ENCODE peak calls at places on chromosomes 6 and 20, in four cellular contexts. T is D721Med, V is BE2C, J is GM06990. N is an unnamed sample.

GRCh38 chr6:128558021-128558420 is 37.6 kb upstream of the PTPRK start:
- DNase-seq in T (no peak), V (no peak), J (no peak), N (no peak)

GRCh38 chr6:156884306-156884705 is 107.1 kb downstream of the ARID1B start:
- DNase-seq in T (peak), V (no peak), J (no peak), N (no peak)

GRCh38 chr6:155126727-155127439 is 131.8 kb downstream of the TIAM2 start:
- DNase-seq in T (no peak), V (no peak), J (no peak), N (no peak)

GRCh38 chr20:11929947-11930346 is 12.3 kb downstream of the BTBD3 start:
- DNase-seq in T (no peak), V (no peak), J (no peak), N (no peak)

GRCh38 chr6:56388414-56388752 is 141.0 kb upstream of the COL21A1 start:
- DNase-seq in T (no peak), V (no peak), J (no peak), N (no peak)

GRCh38 chr6:101231606-101232235 is 161.8 kb upstream of the GRIK2 start:
- DNase-seq in T (no peak), V (no peak), J (no peak), N (no peak)

GRCh38 chr6:2853766-2854393 is 12.2 kb upstream of the SERPINB1 start:
- DNase-seq in T (no peak), V (no peak), J (no peak), N (no peak)

GRCh38 chr6:152050451-152051195 is 243.1 kb downstream of the ESR1 start:
- DNase-seq in T (no peak), V (no peak), J (no peak), N (no peak)

GRCh38 chr6:130355572-130355971 is 10.2 kb upstream of the TMEM200A start:
- DNase-seq in T (no peak), V (no peak), J (no peak), N (no peak)

GRCh38 chr6:79824231-79824630 is 123.1 kb downstream of the ELOVL4 start:
- DNase-seq in T (no peak), V (no peak), J (no peak), N (no peak)

GRCh38 chr20:672975-673604 is 2.5 kb downstream of the SCRT2 start:
- DNase-seq in T (no peak), V (no peak), J (no peak), N (peak)

GRCh38 chr20:19706463-19706862 is 51.6 kb upstream of the RIN2 start:
- DNase-seq in T (no peak), V (no peak), J (peak), N (no peak)

GRCh38 chr6:30591008-30591407 is 19.8 kb downstream of the ABCF1 start:
- DNase-seq in T (no peak), V (no peak), J (no peak), N (no peak)

GRCh38 chr6:32843321-32843978 is 397 bp downstream of the PSMB8 start:
- DNase-seq in T (no peak), V (no peak), J (no peak), N (no peak)

GRCh38 chr20:32470025-32470861 is 112.1 kb downstream of the ASXL1 start:
- DNase-seq in T (no peak), V (peak), J (no peak), N (peak)
- TF ChIP-seq CTCF in T (peak), V (peak), J (peak), N (peak)

GRCh38 chr6:44699851-44700250 is 312.3 kb downstream of the CDC5L start:
- DNase-seq in T (no peak), V (no peak), J (no peak), N (no peak)
- TF ChIP-seq CTCF in T (no peak), V (no peak), J (no peak), N (no peak)

DNA sequence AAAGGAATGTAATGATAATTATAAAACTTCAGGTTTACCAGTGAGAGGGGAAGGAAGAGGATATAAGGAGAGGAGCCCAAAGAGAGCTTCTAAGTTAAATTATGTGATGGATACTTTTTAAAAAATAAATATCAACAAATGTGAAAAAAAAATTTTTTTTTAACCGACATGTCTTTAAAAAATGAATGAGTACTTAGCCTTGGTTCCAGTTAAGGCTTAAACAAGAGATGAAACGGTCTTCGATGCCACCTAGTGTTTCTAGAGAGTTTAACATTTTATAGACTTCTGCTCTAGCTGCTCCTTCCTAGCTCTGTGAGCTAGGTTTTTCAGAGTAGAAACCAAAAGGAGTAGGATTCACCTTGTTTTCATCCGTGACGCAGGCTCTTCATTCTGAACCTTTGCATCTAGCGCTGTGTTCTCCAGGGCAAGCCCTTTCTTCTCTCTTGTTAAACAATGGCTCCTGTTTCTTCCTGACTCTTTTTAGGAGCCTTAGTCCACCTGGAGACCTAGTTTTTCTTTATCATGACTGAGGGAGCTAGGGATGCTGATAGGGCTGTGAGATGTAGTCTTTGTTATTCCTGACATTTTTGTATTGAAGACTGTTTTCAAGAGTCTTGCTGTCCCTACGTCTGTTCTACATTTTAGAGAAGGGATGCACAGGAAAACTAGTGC is 42.4 kb upstream of the GNRH2 start:
- DNase-seq in T (no peak), V (no peak), J (no peak), N (no peak)
- TF ChIP-seq CTCF in T (peak), V (peak), J (no peak), N (peak)

DNA sequence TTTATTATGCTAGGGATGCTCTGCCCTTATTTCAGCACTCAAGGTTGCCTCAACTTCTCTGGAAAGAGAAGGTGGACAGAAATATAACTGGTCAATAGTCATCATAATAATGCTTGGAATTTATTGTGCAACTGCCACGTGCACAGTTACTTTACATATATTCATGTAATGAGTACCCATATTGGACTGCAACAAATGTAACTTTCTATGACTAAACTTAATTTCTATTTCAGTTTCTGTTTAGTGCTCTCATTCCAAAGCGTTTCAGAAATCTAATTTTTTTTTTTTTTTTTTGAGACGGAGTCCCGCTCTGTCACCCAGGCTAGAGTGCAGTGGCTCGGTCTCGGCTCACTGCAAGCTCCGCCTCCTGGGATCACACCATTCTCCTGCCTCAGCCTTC is 28.3 kb upstream of the CD83 start:
- DNase-seq in T (no peak), V (no peak), J (peak), N (no peak)
- TF ChIP-seq CTCF in T (no peak), V (no peak), J (no peak), N (no peak)

DNA sequence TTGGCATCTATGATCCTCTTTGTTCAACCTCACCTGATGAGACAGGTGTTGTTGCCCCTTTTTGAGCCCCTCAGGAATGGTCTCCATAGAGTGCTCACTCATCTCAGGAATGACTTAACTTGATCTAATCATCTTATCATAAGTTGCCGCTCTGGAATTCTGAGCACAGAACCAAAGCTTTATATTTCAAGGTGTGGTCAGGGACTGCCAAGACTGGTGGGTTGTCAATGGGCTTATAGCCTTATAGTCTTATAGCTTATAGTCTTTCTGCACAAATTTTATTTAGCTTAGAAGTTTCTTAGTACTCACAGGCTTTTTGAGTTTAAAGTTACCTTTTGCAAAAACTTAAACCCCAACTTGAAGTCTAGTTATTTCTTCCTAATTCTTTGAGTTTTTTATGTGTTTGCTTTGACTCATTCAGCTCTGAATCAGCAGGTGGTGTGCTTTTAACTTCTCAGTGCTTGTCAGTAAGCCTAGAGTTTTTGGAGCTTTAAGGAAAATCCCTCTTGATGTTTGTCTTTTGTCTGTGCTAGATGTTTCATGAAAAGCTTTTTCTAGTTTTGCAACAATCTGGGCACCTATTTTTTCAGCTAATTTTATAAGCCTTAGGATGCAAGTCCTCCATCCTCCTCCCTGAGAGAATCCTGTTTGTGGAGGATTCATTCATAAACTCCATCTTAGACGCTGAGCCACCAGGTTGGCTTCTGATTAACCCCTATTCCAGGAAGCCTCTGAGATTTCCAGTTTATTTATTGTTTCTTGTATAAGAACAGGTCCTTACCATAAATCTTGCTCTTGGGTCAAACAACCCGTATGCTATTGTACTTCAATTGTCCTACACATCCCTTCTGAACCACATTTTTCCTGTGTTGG is 72.3 kb upstream of the SSTR4 start:
- DNase-seq in T (no peak), V (no peak), J (no peak), N (no peak)
- TF ChIP-seq CTCF in T (no peak), V (no peak), J (no peak), N (no peak)

DNA sequence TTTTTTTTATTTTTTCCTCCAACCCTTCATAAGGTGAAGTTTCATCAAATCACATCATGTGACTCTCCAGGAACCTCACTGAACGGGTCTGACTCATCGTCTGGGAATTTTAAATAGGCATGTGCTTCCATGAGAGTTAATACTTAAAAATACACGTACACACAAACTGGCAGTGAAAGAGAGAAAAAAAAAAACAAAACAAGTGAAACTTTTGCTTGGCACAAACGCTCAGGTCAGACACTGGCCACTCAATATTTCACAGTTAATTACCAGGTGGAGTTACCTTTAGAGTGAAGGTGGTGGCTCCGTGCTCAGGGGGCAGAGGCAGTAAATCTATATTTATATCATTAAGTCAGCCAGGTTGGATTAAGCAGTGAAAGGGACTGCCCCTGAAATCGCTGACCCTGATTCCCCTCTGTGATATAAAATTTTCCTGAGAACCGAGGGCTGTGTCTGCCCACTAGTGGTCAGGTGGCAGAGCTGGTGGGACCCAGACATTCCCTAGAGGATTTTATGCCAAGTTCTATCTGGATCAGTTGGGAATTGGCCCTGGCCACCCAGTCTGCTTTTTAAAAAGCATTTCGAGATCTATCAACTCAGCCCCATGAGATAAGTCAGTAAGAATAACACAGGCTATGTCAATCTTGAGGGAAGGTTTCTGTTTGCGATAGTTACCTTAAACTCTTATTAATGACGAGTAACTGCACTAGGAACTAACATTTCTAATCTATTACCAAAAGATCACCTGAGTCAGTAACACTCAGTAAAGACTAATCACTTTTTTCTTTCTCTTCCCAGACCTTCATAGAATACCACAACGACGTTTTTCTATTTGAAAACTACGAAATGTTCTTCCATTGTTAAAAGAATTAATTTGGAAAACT is 259.1 kb downstream of the HDGFL1 start:
- DNase-seq in T (no peak), V (peak), J (no peak), N (peak)
- TF ChIP-seq CTCF in T (peak), V (peak), J (peak), N (peak)

DNA sequence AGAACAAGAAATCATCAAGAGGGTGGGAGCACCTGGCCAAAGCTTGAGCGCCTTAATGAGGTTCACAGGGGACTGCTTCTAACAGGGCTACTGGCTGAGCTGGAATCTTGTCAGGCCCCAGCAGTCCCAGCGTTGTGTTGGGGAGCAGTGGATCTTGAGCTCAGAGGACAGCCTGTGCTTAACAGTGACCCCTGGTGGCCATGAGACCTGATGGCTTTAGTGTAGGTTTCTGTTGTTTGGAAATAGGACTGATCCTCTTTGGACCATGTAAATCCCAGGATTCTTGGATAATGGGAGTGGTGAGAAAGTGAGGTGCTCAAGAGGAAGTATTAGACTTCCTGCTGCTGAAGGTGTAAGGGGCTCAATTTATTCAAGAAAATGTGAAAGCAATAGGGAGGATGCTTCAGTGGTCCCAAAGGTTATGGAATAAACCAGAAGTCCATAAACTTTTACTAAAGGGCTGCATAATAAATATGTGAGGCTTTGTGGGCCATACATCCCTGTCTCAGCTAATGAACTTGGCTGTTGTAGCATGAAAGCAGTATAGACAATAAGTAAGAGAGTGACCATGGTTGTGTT is 216.2 kb downstream of the NFATC2 start:
- DNase-seq in T (no peak), V (peak), J (no peak), N (peak)
- TF ChIP-seq CTCF in T (peak), V (peak), J (peak), N (peak)

DNA sequence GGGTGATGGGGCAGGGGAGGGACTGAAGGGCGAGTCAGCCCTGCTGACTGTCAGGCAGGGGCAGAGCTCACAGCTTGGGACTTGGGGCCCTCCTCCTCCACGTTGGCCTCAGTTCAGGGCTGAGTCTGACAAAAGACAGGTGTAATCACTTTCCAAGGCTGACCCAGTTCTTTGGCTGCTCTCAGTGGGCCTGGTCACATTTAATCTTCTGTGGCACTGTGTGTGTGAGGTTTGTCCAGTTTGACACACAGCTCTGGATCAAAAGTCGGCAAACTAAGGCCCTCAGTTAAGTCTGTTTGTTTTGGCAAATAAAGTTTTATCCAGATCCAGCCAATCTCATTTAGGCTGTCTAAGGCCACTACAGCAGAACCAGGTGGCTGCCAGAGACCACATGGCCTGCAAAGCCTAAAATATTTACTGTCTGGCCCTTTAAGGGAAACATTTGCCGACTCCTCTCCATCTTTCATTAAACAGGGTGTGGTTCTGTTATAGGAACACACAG is 5.1 kb upstream of the MAP1LC3A start:
- DNase-seq in T (no peak), V (no peak), J (no peak), N (no peak)
- TF ChIP-seq CTCF in T (no peak), V (no peak), J (no peak), N (no peak)

GRCh38 chr6:157943964-157944283 is 37.7 kb upstream of the SYNJ2 start:
- DNase-seq in T (no peak), V (no peak), J (no peak), N (no peak)

GRCh38 chr6:157943249-157943963 is 38.3 kb upstream of the SYNJ2 start:
- DNase-seq in T (no peak), V (no peak), J (no peak), N (no peak)

GRCh38 chr6:157944983-157945931 is 36.4 kb upstream of the SYNJ2 start:
- DNase-seq in T (no peak), V (no peak), J (no peak), N (no peak)

GRCh38 chr6:157946053-157946617 is 35.5 kb upstream of the SYNJ2 start:
- DNase-seq in T (no peak), V (no peak), J (no peak), N (no peak)

GRCh38 chr6:157946865-157947532 is 34.7 kb upstream of the SYNJ2 start:
- DNase-seq in T (no peak), V (no peak), J (no peak), N (no peak)
- TF ChIP-seq CTCF in T (peak), V (peak), J (peak), N (no peak)

GRCh38 chr6:54617730-54618129 is 228.8 kb upstream of the FAM83B start:
- DNase-seq in T (no peak), V (no peak), J (no peak), N (no peak)
- TF ChIP-seq CTCF in T (no peak), V (no peak), J (no peak), N (no peak)